ENCODE peak calls at places on chromosomes 11 and 22, in four cellular contexts. V is sigmoid colon, N is upper lobe of right lung, H is body of pancreas. J is an unnamed sample.

GRCh38 chr22:49666146-49666809 is 161.4 kb downstream of the BRD1 start:
- DNase-seq in N (peak; percentile 21), V (peak; percentile 28), H (no peak), J (no peak)

GRCh38 chr11:64268687-64269379 is 15.6 kb downstream of the BAD start:
- DNase-seq in V (peak; percentile 92), H (peak; percentile 70), N (peak; percentile 88), J (no peak)

GRCh38 chr22:45777046-45777851 is 105.6 kb downstream of the ATXN10 start:
- DNase-seq in H (no peak), N (no peak), V (no peak), J (peak; percentile 83)

GRCh38 chr11:77287615-77288273 is 13.7 kb downstream of the GDPD4 start:
- DNase-seq in N (no peak), H (no peak), V (no peak), J (no peak)

GRCh38 chr11:128909438-128910125 is 18.4 kb downstream of the KCNJ5 start:
- DNase-seq in V (no peak), N (no peak), H (no peak), J (no peak)

GRCh38 chr22:36471341-36471821 is 10.1 kb downstream of the TXN2 start:
- DNase-seq in H (no peak), N (no peak), V (peak; percentile 84), J (no peak)

GRCh38 chr11:34407121-34407813 is 31.5 kb upstream of the CAT start:
- DNase-seq in N (no peak), V (no peak), H (no peak), J (no peak)

GRCh38 chr22:22242488-22242887 is 2.1 kb upstream of the VPREB1 start:
- DNase-seq in V (no peak), N (no peak), H (no peak), J (no peak)

GRCh38 chr22:50732681-50733080 is 5.3 kb upstream of the ACR start:
- DNase-seq in H (no peak), N (no peak), V (no peak), J (no peak)

DNA sequence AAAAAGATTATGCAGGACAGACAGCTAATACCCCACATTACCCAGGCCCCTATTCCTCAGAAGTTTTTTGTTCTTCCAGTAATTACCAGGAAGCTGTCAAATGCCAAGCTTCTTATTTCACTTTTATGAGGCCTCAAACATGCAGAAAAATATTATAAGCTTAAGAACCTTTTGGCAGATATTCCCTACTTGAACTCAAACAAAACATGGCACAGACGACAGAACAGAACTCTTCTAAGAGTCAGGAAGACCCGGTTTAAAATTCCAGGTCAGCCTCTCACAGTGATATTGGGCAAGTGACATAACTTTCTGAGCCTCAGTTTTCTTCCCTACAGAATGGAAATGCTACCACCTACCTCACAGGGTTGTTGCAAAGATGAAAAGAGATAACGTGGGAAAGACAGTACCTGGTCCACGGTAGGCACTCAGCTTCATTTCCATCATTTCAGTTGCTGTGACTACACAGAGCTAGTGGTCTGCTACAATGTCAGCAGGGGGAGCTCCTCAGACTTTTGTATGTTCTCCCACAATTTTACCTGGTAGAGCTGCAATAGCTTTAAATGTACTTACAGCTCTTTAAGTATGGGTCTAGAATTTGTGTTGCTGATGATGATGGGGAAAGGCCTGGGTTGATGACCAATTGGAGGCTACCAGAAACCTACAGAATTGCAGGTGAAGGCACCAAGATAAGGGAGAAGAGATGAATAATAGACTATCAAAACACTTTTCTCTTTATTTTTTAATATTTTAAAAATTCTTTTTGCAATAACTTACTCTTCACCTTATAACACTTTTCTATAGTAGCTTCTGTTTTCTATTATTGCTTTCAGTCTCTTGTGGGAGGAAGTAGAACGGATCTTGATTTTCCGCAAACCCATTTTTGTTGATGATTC is 98.3 kb upstream of the CHRM4 start:
- DNase-seq in H (peak; percentile 48), V (no peak), N (no peak), J (no peak)
- TF ChIP-seq CTCF in H (peak; percentile 52), V (no peak), N (peak; percentile 54), J (peak; percentile 71)

GRCh38 chr22:23259916-23260644 is 79.8 kb downstream of the BCR start:
- DNase-seq in V (no peak), H (no peak), N (no peak), J (no peak)
- TF ChIP-seq CTCF in V (no peak), H (no peak), N (no peak), J (no peak)

GRCh38 chr11:1906146-1906545 is 13.4 kb upstream of the TNNT3 start:
- DNase-seq in N (no peak), H (no peak), V (no peak), J (no peak)
- TF ChIP-seq CTCF in N (no peak), H (no peak), V (no peak), J (no peak)

GRCh38 chr11:17763244-17763643 is 28.7 kb downstream of the KCNC1 start:
- DNase-seq in H (no peak), N (no peak), V (no peak), J (no peak)

GRCh38 chr11:17764446-17765218 is 30.1 kb downstream of the KCNC1 start:
- DNase-seq in N (peak; percentile 39), V (no peak), H (no peak), J (no peak)

GRCh38 chr11:17760102-17761029 is 25.8 kb downstream of the KCNC1 start:
- DNase-seq in N (no peak), H (peak; percentile 64), V (no peak), J (peak; percentile 1)

GRCh38 chr11:17763703-17764102 is 29.1 kb downstream of the KCNC1 start:
- DNase-seq in V (no peak), N (no peak), H (no peak), J (no peak)

GRCh38 chr11:17762309-17762974 is 27.9 kb downstream of the KCNC1 start:
- DNase-seq in H (no peak), V (no peak), N (no peak), J (no peak)
- TF ChIP-seq CTCF in H (no peak), V (no peak), N (no peak), J (peak; percentile 2)